ENCODE peak calls at places on chromosome 13, in ten cellular contexts. M is adipocyte; P is NCI-H748 treated with DMSO at 0.1 percent for 48 hours; H is Right ventricle myocardium superior; T is NCI-H345; X is Daoy; U is stimulated activated CD4-positive, alpha-beta T cell treated with anti-CD3 and anti-CD28 coated beads, Interleukin-15, amount 100 ng/mL, for 1 hour; Z is fibroblast of pulmonary artery; I is CD8-positive, alpha-beta T cell; R is progenitor cell of endocrine pancreas. B is an unnamed sample.

GRCh38 chr13:99686157-99686572 is 184.9 kb downstream of the TM9SF2 start:
- DNase-seq in M (peak), P (no peak), H (peak), T (no peak), X (peak), U (no peak), Z (peak), I (no peak), R (no peak), B (peak)

GRCh38 chr13:112716461-112716820 is 26.6 kb downstream of the ATP11A start:
- DNase-seq in M (no peak), P (no peak), H (no peak), T (no peak), X (no peak), U (no peak), Z (no peak), I (no peak), R (no peak), B (no peak)

GRCh38 chr13:67620665-67621064 is 390.5 kb upstream of the PCDH9 start:
- DNase-seq in M (peak), P (no peak), H (no peak), T (no peak), X (no peak), U (no peak), Z (no peak), I (no peak), R (no peak), B (no peak)

GRCh38 chr13:64639206-64639605 is 2590.9 kb downstream of the PCDH9 start:
- DNase-seq in M (no peak), P (no peak), H (no peak), T (no peak), X (no peak), U (no peak), Z (no peak), I (no peak), R (no peak), B (no peak)

GRCh38 chr13:91346848-91347211 is 657 bp upstream of the MIR17HG start:
- DNase-seq in M (peak), P (peak), H (no peak), T (peak), X (peak), U (no peak), Z (peak), I (peak), R (peak), B (no peak)

GRCh38 chr13:31046711-31047279 is 114.3 kb downstream of the TEX26 start:
- DNase-seq in M (peak), P (peak), H (peak), T (peak), X (no peak), U (no peak), Z (peak), I (no peak), R (no peak), B (peak)

GRCh38 chr13:26474286-26474685 is 83.2 kb upstream of the WASF3 start:
- DNase-seq in M (no peak), P (no peak), H (no peak), T (no peak), X (no peak), U (no peak), Z (no peak), I (no peak), R (no peak), B (no peak)

GRCh38 chr13:47258384-47258783 is 361.5 kb upstream of the HTR2A start:
- DNase-seq in M (no peak), P (no peak), H (no peak), T (no peak), X (no peak), U (no peak), Z (no peak), I (no peak), R (no peak), B (no peak)

GRCh38 chr13:60431108-60431700 is 34.2 kb downstream of the TDRD3 start:
- DNase-seq in M (peak), P (peak), H (no peak), T (peak), X (peak), U (no peak), Z (peak), I (no peak), R (no peak), B (no peak)

GRCh38 chr13:77184455-77184854 is 142.4 kb downstream of the MYCBP2 start:
- DNase-seq in M (no peak), P (no peak), H (no peak), T (no peak), X (no peak), U (no peak), Z (peak), I (no peak), R (no peak), B (no peak)

GRCh38 chr13:44801990-44802389 is 187.3 kb downstream of the NUFIP1 start:
- DNase-seq in M (peak), P (no peak), H (no peak), T (no peak), X (peak), U (no peak), Z (peak), I (no peak), R (no peak), B (no peak)

GRCh38 chr13:105035092-105035491 is 1500.4 kb downstream of the EFNB2 start:
- DNase-seq in M (no peak), P (no peak), H (no peak), T (peak), X (no peak), U (no peak), Z (no peak), I (no peak), R (no peak), B (no peak)

B was measured in testis.